ENCODE peak calls at places on chromosomes 3 and 15, in five cellular contexts. L is mesendoderm, I is AG04450, N is lower leg skin, W is MM.1S. C is an unnamed sample.

GRCh38 chr3:127779747-127780146 is 42.6 kb downstream of the MGLL start:
- DNase-seq in N (no peak), W (no peak), L (no peak), I (no peak), C (no peak)

GRCh38 chr3:73602171-73602570 is 22.6 kb downstream of the PDZRN3 start:
- DNase-seq in N (no peak), W (no peak), L (peak), I (no peak), C (peak)

GRCh38 chr3:23748398-23749110 is 57.2 kb upstream of the UBE2E1 start:
- DNase-seq in N (no peak), I (no peak), L (no peak), W (no peak), C (peak)

GRCh38 chr15:77060560-77060959 is 10.3 kb downstream of the TSPAN3 start:
- DNase-seq in L (no peak), N (no peak), W (peak), I (no peak), C (peak)

GRCh38 chr3:72347819-72348319 is 500.4 kb downstream of the SHQ1 start:
- DNase-seq in W (no peak), L (peak), I (peak), N (peak), C (no peak)

GRCh38 chr3:188788621-188789081 is 383.1 kb upstream of the TPRG1 start:
- DNase-seq in W (no peak), N (no peak), L (peak), I (peak), C (peak)

GRCh38 chr3:111691293-111691909 is 96.3 kb upstream of the ZBED2 start:
- DNase-seq in L (peak), W (peak), N (no peak), I (no peak), C (no peak)

GRCh38 chr3:121096968-121097367 is 189.0 kb downstream of the STXBP5L start:
- DNase-seq in N (no peak), I (no peak), W (no peak), L (peak), C (no peak)

GRCh38 chr15:70535071-70535954 is 228.0 kb downstream of the UACA start:
- DNase-seq in N (no peak), I (no peak), W (peak), L (no peak), C (no peak)

GRCh38 chr3:10577521-10577920 is 72.1 kb upstream of the ATP2B2 start:
- DNase-seq in L (no peak), W (no peak), I (no peak), N (no peak), C (no peak)

GRCh38 chr3:5191555-5192304 is 4.2 kb downstream of the EDEM1 start:
- DNase-seq in N (no peak), I (no peak), W (peak), L (no peak), C (no peak)

GRCh38 chr3:125054436-125055164 is 1.2 kb downstream of the HEG1 start:
- DNase-seq in N (no peak), L (no peak), W (peak), I (no peak), C (no peak)

GRCh38 chr3:125051715-125052581 is 3.8 kb downstream of the HEG1 start:
- DNase-seq in W (no peak), N (no peak), L (peak), I (no peak), C (peak)

GRCh38 chr3:125053304-125053699 is 2.5 kb downstream of the HEG1 start:
- DNase-seq in W (no peak), N (no peak), I (no peak), L (no peak), C (no peak)

GRCh38 chr3:125051205-125051604 is 4.6 kb downstream of the HEG1 start:
- DNase-seq in N (no peak), I (no peak), W (no peak), L (no peak), C (no peak)

GRCh38 chr3:125052671-125053303 is 3.0 kb downstream of the HEG1 start:
- DNase-seq in L (peak), I (no peak), W (no peak), N (no peak), C (peak)
- H3K4me3 ChIP-seq in L (no peak), I (peak), W (no peak), N (no peak), C (peak)

DNA sequence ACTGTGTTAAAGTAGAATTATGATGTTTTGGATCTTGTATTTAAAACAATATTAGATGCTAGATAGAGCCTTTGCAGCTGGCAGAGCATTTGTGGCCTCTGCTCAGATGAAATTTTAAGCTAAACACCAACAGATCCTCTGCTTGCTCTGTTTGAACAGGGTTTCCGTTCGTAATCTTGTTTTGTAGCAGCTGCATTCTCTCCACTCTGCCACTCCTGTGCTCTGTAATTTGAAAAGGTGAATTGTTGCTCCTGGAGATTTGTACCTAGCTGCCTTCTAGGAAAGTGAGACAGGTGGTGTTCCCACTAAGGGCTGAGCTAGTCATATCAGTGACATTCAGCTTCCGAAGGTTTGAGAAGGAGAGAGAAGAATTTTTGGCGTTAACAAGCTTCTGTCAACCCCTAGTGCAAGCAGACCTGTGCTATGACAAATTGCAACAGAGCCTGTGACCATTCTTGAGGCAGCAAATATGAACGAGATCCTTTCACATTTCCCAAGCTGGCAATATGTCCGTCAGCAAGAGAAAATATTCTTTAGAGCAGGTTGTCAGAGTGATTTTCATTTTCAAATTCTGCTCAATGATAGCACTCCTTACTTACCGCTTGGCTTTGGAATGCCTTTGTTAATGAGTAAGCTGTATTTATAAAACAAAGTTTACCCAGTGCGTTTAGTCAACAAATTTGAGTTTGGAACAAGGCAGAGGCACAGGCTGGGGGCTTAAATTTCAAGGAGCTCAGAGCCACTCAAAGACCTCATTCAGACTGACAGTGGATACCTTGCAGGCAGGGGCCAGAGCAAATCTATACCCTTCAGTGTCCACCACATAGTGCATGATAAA is 5.3 kb downstream of the CHST2 start:
- DNase-seq in L (no peak), N (no peak), I (no peak), W (no peak), C (no peak)
- H3K4me3 ChIP-seq in L (no peak), N (no peak), I (no peak), W (no peak), C (peak)

GRCh38 chr3:13115991-13116390 is 42.8 kb upstream of the IQSEC1 start:
- DNase-seq in N (no peak), W (no peak), I (no peak), L (no peak), C (no peak)

GRCh38 chr3:13116426-13116825 is 43.2 kb upstream of the IQSEC1 start:
- DNase-seq in L (no peak), N (no peak), W (no peak), I (no peak), C (no peak)

GRCh38 chr3:13114811-13115615 is 41.8 kb upstream of the IQSEC1 start:
- DNase-seq in L (no peak), I (no peak), W (no peak), N (no peak), C (no peak)

GRCh38 chr3:13113346-13114335 is 40.4 kb upstream of the IQSEC1 start:
- DNase-seq in L (no peak), N (peak), I (no peak), W (no peak), C (no peak)

GRCh38 chr3:13115616-13115910 is 42.3 kb upstream of the IQSEC1 start:
- DNase-seq in N (no peak), I (no peak), W (no peak), L (no peak), C (no peak)
- H3K4me3 ChIP-seq in N (no peak), I (no peak), W (no peak), L (no peak), C (no peak)

GRCh38 chr15:93311620-93312019 is 222.6 kb upstream of the RGMA start:
- DNase-seq in N (peak), W (no peak), I (no peak), L (no peak), C (no peak)

GRCh38 chr15:93302080-93302765 is 213.2 kb upstream of the RGMA start:
- DNase-seq in L (no peak), N (peak), W (no peak), I (no peak), C (no peak)

GRCh38 chr15:93308026-93308670 is 219.1 kb upstream of the RGMA start:
- DNase-seq in W (no peak), L (no peak), N (peak), I (no peak), C (no peak)

GRCh38 chr15:93305306-93305705 is 216.3 kb upstream of the RGMA start:
- DNase-seq in N (peak), I (no peak), W (no peak), L (no peak), C (no peak)

DNA sequence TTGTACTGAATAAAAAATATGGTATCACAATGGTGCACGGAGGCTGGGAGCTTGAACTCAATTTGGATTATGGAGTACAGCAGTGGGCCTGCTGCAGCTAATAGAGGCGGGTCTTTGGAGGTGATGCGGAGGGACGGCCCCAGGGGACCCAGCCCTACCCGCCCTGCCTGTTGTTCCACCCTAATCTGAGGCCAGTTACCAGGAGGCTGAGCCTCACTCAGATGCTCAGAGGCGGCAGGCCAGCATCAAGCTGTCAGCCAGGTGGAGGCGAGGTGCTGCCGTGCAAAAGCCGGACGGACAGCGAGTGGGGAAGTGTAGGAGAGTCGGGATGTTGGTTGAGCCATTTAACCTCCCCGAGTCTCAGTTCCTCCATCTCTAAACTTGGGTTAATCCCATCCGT is 218.5 kb upstream of the RGMA start:
- DNase-seq in W (no peak), N (peak), I (no peak), L (no peak), C (no peak)
- H3K4me3 ChIP-seq in W (no peak), N (no peak), I (no peak), L (no peak), C (no peak)

GRCh38 chr3:160879859-160880258 is 123.8 kb downstream of the PPM1L start:
- DNase-seq in L (no peak), I (no peak), N (no peak), W (no peak), C (no peak)

GRCh38 chr3:160886421-160886820 is 130.4 kb downstream of the PPM1L start:
- DNase-seq in W (no peak), I (no peak), L (no peak), N (no peak), C (no peak)

GRCh38 chr3:160883373-160883772 is 127.3 kb downstream of the PPM1L start:
- DNase-seq in W (no peak), L (no peak), I (no peak), N (no peak), C (no peak)

DNA sequence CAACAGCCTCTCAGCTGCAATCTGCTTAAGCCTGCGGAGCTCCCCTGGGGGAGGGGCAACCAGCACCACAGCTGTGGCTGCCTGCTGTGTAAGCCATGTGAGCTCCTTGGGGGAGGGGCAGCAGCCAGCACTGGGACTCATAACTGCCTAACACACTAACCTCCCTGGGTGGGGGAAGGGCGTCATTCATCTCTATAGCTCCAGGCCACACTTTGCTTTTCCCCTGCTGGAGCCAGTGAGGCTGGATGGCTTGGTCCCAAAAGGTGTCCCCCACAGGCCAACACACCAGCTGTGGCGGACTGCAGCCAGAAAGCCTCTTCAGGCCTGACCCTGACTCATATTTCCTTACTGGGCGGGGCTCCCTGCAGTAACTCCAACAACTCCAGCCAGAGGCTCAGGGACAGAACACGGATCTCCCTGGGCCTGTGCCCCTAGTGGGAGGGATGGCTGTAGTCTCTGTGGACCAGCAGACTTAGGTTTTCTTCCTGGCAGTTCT is 129.8 kb downstream of the PPM1L start:
- DNase-seq in W (peak), I (peak), N (no peak), L (peak), C (peak)
- H3K4me3 ChIP-seq in W (no peak), I (no peak), N (no peak), L (no peak), C (no peak)